ENCODE peak calls at places on chromosomes 1 and 21, in four cellular contexts. One of them, this sample, is unnamed.

GRCh38 chr1:37691497-37692077 is 729 bp upstream of the CDCA8 start:
- DNase-seq in HepG2: peak
- DNase-seq in K562: peak
- DNase-seq in H1: no peak
- DNase-seq in this sample: peak

GRCh38 chr1:9892563-9893528 is 17.2 kb downstream of the CTNNBIP1 start:
- DNase-seq in HepG2: no peak
- DNase-seq in K562: no peak
- DNase-seq in H1: no peak
- DNase-seq in this sample: peak

GRCh38 chr21:31700040-31700439 is 31.9 kb downstream of the SCAF4 start:
- DNase-seq in HepG2: no peak
- DNase-seq in K562: no peak
- DNase-seq in H1: no peak
- DNase-seq in this sample: no peak

GRCh38 chr1:25733271-25733670 is 66.7 kb upstream of the SELENON start:
- DNase-seq in HepG2: no peak
- DNase-seq in K562: no peak
- DNase-seq in H1: no peak
- DNase-seq in this sample: no peak

GRCh38 chr21:38333290-38334272 is 76.8 kb downstream of the KCNJ15 start:
- DNase-seq in HepG2: no peak
- DNase-seq in K562: no peak
- DNase-seq in H1: no peak
- DNase-seq in this sample: no peak

GRCh38 chr21:40433575-40433974 is 413.4 kb downstream of the DSCAM start:
- DNase-seq in HepG2: no peak
- DNase-seq in K562: no peak
- DNase-seq in H1: no peak
- DNase-seq in this sample: no peak

GRCh38 chr1:115647507-115647906 is 5.7 kb downstream of the VANGL1 start:
- DNase-seq in HepG2: no peak
- DNase-seq in K562: peak
- DNase-seq in H1: no peak
- DNase-seq in this sample: no peak

GRCh38 chr1:80731241-80731894 is 1069.4 kb upstream of the ADGRL2 start:
- DNase-seq in HepG2: no peak
- DNase-seq in K562: no peak
- DNase-seq in H1: no peak
- DNase-seq in this sample: no peak

GRCh38 chr21:33121715-33122475 is 52.0 kb downstream of the OLIG1 start:
- DNase-seq in HepG2: no peak
- DNase-seq in K562: peak
- DNase-seq in H1: no peak
- DNase-seq in this sample: peak

GRCh38 chr1:44249543-44249942 is 36.3 kb downstream of the DMAP1 start:
- DNase-seq in HepG2: no peak
- DNase-seq in K562: peak
- DNase-seq in H1: no peak
- DNase-seq in this sample: no peak

GRCh38 chr21:15775981-15776380 is 46.2 kb downstream of the USP25 start:
- DNase-seq in HepG2: no peak
- DNase-seq in K562: no peak
- DNase-seq in H1: no peak
- DNase-seq in this sample: no peak

GRCh38 chr1:112381324-112382076 is 14.5 kb upstream of the CTTNBP2NL start:
- DNase-seq in HepG2: no peak
- DNase-seq in K562: no peak
- DNase-seq in H1: peak
- DNase-seq in this sample: no peak

GRCh38 chr21:17671733-17672132 is 59.0 kb upstream of the BTG3 start:
- DNase-seq in HepG2: no peak
- DNase-seq in K562: no peak
- DNase-seq in H1: no peak
- DNase-seq in this sample: no peak

GRCh38 chr1:25055045-25055780 is 125.1 kb upstream of the RUNX3 start:
- DNase-seq in HepG2: no peak
- DNase-seq in K562: no peak
- DNase-seq in H1: no peak
- DNase-seq in this sample: no peak

GRCh38 chr1:59704721-59705120 is 110.0 kb upstream of the HOOK1 start:
- DNase-seq in HepG2: no peak
- DNase-seq in K562: no peak
- DNase-seq in H1: no peak
- DNase-seq in this sample: no peak

GRCh38 chr1:54287176-54287650 is 87.2 kb downstream of the MRPL37 start:
- DNase-seq in HepG2: no peak
- DNase-seq in K562: peak
- DNase-seq in H1: peak
- DNase-seq in this sample: peak

GRCh38 chr1:62693123-62693522 is 4.9 kb upstream of the DOCK7 start:
- DNase-seq in HepG2: no peak
- DNase-seq in K562: no peak
- DNase-seq in H1: no peak
- DNase-seq in this sample: no peak

GRCh38 chr1:72284084-72284397 is 1.7 kb upstream of the NEGR1 start:
- DNase-seq in HepG2: no peak
- DNase-seq in K562: no peak
- DNase-seq in H1: no peak
- DNase-seq in this sample: no peak

GRCh38 chr1:17979815-17980214 is 127.8 kb upstream of the IGSF21 start:
- DNase-seq in HepG2: no peak
- DNase-seq in K562: peak
- DNase-seq in H1: no peak
- DNase-seq in this sample: no peak

GRCh38 chr1:94335950-94336349 is 82.2 kb upstream of the ABCD3 start:
- DNase-seq in HepG2: peak
- DNase-seq in K562: peak
- DNase-seq in H1: no peak
- DNase-seq in this sample: peak

GRCh38 chr1:113786055-113786454 is 26.2 kb downstream of the RSBN1 start:
- DNase-seq in HepG2: peak
- DNase-seq in K562: no peak
- DNase-seq in H1: no peak
- DNase-seq in this sample: no peak

DNA sequence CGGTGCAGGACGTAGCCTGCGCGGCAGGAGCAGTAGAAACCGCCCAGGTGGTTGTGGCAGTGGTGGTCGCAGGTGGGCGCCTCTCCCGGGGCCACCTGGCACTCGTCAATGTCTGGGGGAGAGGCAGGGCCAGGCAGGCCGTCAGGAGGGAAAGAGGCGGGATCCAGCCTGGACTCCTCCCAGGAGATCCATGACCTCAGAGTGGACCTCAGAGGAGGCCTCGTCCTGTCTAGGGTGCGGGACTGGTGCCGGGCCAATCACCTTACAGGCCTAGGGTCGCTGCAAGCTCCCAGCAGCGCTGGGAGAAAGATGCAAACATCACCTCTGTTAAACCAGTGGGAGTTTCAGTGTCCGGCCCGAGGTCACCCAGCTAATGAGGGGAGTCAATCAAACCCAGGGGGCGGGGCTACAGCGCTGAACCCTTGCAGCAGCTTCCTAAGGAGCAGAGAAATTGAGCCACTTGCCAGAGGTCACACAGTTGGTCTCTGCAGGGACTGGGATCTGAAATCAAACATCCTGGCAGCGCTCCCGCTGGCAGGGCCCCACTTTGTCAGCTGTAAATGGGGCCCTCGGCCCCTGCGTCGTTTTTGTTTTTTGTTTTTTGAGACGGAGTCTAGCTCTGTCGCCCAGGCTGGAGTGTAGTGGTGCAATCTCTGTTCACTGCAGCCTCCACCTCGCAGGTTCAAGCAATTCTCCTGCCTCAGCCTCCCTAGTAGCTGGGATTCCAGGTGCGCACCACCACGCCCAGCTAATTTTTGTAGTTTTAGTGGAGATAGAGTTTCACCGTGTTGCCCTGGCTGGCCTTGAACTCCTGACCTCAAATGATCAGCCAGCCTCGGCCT is 1.4 kb downstream of the MASP2 start:
- DNase-seq in HepG2: no peak
- DNase-seq in K562: peak
- DNase-seq in H1: peak
- DNase-seq in this sample: no peak
- TF ChIP-seq MAX in HepG2: no peak
- TF ChIP-seq MAX in K562: no peak
- TF ChIP-seq MAX in H1: no peak
- TF ChIP-seq MAX in this sample: no peak

GRCh38 chr1:48077860-48078259 is 80.7 kb upstream of the TRABD2B start:
- DNase-seq in HepG2: no peak
- DNase-seq in K562: no peak
- DNase-seq in H1: no peak
- DNase-seq in this sample: no peak
- H2AFZ ChIP-seq in HepG2: no peak
- H2AFZ ChIP-seq in K562: no peak
- H2AFZ ChIP-seq in H1: no peak
- H2AFZ ChIP-seq in this sample: no peak

GRCh38 chr1:221381858-221382623 is 359.8 kb downstream of the DUSP10 start:
- DNase-seq in HepG2: no peak
- DNase-seq in K562: no peak
- DNase-seq in H1: no peak
- DNase-seq in this sample: no peak
- TF ChIP-seq JUN in HepG2: no peak
- TF ChIP-seq JUN in K562: no peak
- TF ChIP-seq JUN in H1: no peak
- TF ChIP-seq JUN in this sample: no peak

GRCh38 chr1:50735443-50735842 is 224.6 kb downstream of the FAF1 start:
- DNase-seq in HepG2: no peak
- DNase-seq in K562: peak
- DNase-seq in H1: no peak
- DNase-seq in this sample: peak
- TF ChIP-seq MAX in HepG2: no peak
- TF ChIP-seq MAX in K562: no peak
- TF ChIP-seq MAX in H1: no peak
- TF ChIP-seq MAX in this sample: no peak

GRCh38 chr1:183736391-183736790 is 68.5 kb upstream of the RGL1 start:
- DNase-seq in HepG2: no peak
- DNase-seq in K562: no peak
- DNase-seq in H1: no peak
- DNase-seq in this sample: no peak

GRCh38 chr1:183735069-183735860 is 69.7 kb upstream of the RGL1 start:
- DNase-seq in HepG2: no peak
- DNase-seq in K562: no peak
- DNase-seq in H1: no peak
- DNase-seq in this sample: no peak

GRCh38 chr1:183733610-183734219 is 71.2 kb upstream of the RGL1 start:
- DNase-seq in HepG2: no peak
- DNase-seq in K562: no peak
- DNase-seq in H1: no peak
- DNase-seq in this sample: no peak

GRCh38 chr1:183732251-183732650 is 72.7 kb upstream of the RGL1 start:
- DNase-seq in HepG2: no peak
- DNase-seq in K562: no peak
- DNase-seq in H1: no peak
- DNase-seq in this sample: no peak

GRCh38 chr1:183734600-183735036 is 70.3 kb upstream of the RGL1 start:
- DNase-seq in HepG2: no peak
- DNase-seq in K562: no peak
- DNase-seq in H1: no peak
- DNase-seq in this sample: no peak
- H2AFZ ChIP-seq in HepG2: no peak
- H2AFZ ChIP-seq in K562: no peak
- H2AFZ ChIP-seq in H1: peak
- H2AFZ ChIP-seq in this sample: no peak

GRCh38 chr1:192844360-192844759 is 35.5 kb downstream of the RGS2 start:
- DNase-seq in HepG2: no peak
- DNase-seq in K562: no peak
- DNase-seq in H1: no peak
- DNase-seq in this sample: no peak
- TF ChIP-seq JUN in HepG2: no peak
- TF ChIP-seq JUN in K562: no peak
- TF ChIP-seq JUN in H1: no peak
- TF ChIP-seq JUN in this sample: no peak

DNA sequence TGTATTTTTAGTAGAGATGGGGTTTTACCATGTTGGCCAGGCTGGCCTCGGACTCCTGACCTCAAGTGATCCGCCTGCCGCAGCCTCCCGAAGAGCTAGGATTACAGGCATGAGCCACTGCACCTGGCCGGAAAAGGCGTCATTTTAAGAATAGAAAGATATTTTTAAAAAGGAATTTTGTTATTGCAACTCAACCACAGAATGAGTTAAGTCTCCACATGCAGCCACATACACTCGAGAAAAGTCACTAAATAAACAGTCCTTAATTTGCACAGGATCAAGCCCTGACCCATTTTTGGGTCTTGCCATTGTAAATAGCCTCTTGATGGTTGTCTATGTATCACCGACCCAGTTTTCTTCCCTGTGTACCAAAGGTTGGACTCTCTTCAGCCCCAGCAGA is 85.5 kb downstream of the FBXO2 start:
- DNase-seq in HepG2: no peak
- DNase-seq in K562: no peak
- DNase-seq in H1: no peak
- DNase-seq in this sample: no peak
- TF ChIP-seq MAX in HepG2: no peak
- TF ChIP-seq MAX in K562: no peak
- TF ChIP-seq MAX in H1: no peak
- TF ChIP-seq MAX in this sample: no peak

This sample was measured in endothelial cell of umbilical vein.